ENCODE peak calls at places on chromosome 17, in nine cellular contexts. Y, K, A, B, N, Q, R, C and W are unnamed samples.

GRCh38 chr17:19482571-19482970 is 51.1 kb upstream of the SLC47A1 start:
- DNase-seq in N (no peak), K (no peak), Y (peak), A (peak), Q (no peak), B (no peak), R (peak), C (no peak), W (no peak)

GRCh38 chr17:60284709-60285108 is 107.2 kb downstream of the USP32 start:
- DNase-seq in C (no peak), A (no peak), Q (no peak), Y (no peak), K (no peak), B (no peak), N (no peak), R (no peak), W (no peak)

GRCh38 chr17:17220529-17220928 is 14.4 kb upstream of the PLD6 start:
- DNase-seq in A (no peak), Y (no peak), Q (no peak), C (no peak), R (no peak), B (no peak), N (no peak), K (no peak), W (no peak)

GRCh38 chr17:20026960-20027359 is 17.8 kb downstream of the SPECC1 start:
- DNase-seq in K (no peak), A (no peak), Y (no peak), Q (no peak), N (no peak), R (no peak), B (no peak), C (no peak), W (no peak)

GRCh38 chr17:4908301-4908700 is 5.4 kb upstream of the CHRNE start:
- DNase-seq in B (no peak), Y (no peak), A (peak), Q (peak), C (no peak), K (no peak), N (no peak), R (no peak), W (no peak)

GRCh38 chr17:13337864-13338371 is 263.8 kb downstream of the HS3ST3A1 start:
- DNase-seq in R (peak), Q (peak), B (peak), A (peak), K (peak), C (peak), N (no peak), Y (no peak), W (no peak)

GRCh38 chr17:8152981-8153549 is 861 bp upstream of the PER1 start:
- DNase-seq in C (no peak), B (no peak), Q (peak), R (no peak), N (no peak), K (peak), Y (no peak), A (no peak), W (no peak)

GRCh38 chr17:45705123-45706009 is 78.8 kb upstream of the CRHR1 start:
- DNase-seq in Y (no peak), K (no peak), Q (no peak), B (peak), C (peak), N (peak), R (no peak), A (peak), W (no peak)

GRCh38 chr17:76384222-76384986 is at the start of gene SPHK1:
- DNase-seq in Y (no peak), K (peak), R (peak), Q (peak), N (peak), A (peak), C (peak), B (peak), W (peak)

GRCh38 chr17:49277638-49278037 is 47.1 kb upstream of the PHOSPHO1 start:
- DNase-seq in B (no peak), R (no peak), Q (no peak), Y (no peak), C (no peak), A (peak), K (no peak), N (peak), W (no peak)

GRCh38 chr17:4405038-4405669 is 28.6 kb upstream of the SPNS3 start:
- DNase-seq in A (no peak), N (no peak), B (no peak), K (no peak), Y (no peak), C (no peak), R (no peak), Q (no peak), W (no peak)

GRCh38 chr17:17462048-17462824 is 14.6 kb upstream of the MED9 start:
- DNase-seq in R (no peak), A (peak), C (no peak), B (no peak), K (no peak), Q (no peak), Y (no peak), N (no peak), W (no peak)

GRCh38 chr17:60442271-60443201 is 20.2 kb downstream of the CHCT1 start:
- DNase-seq in Q (no peak), R (no peak), A (peak), K (no peak), C (no peak), B (no peak), N (no peak), Y (no peak), W (no peak)

GRCh38 chr17:3526491-3526890 is 31.1 kb downstream of the TRPV3 start:
- DNase-seq in B (no peak), Y (no peak), R (no peak), N (no peak), K (no peak), C (no peak), Q (no peak), A (no peak), W (no peak)

GRCh38 chr17:57739402-57740224 is 5.5 kb downstream of the CCDC182 start:
- DNase-seq in R (no peak), C (no peak), Q (peak), K (peak), N (no peak), B (peak), Y (no peak), A (peak), W (no peak)

GRCh38 chr17:77354721-77355455 is 214.1 kb downstream of the SEC14L1 start:
- DNase-seq in C (no peak), A (peak), N (no peak), R (peak), Q (no peak), B (peak), Y (no peak), K (no peak), W (peak)

GRCh38 chr17:44108440-44109311 is 14.8 kb downstream of the HDAC5 start:
- DNase-seq in Q (peak), A (peak), Y (no peak), C (peak), R (peak), N (peak), K (no peak), B (peak), W (peak)

GRCh38 chr17:83080641-83081560 is 1.5 kb downstream of the METRNL start:
- DNase-seq in B (no peak), A (peak), C (no peak), N (no peak), R (no peak), K (peak), Y (no peak), Q (peak), W (no peak)

GRCh38 chr17:19310151-19310550 is 52.4 kb downstream of the B9D1 start:
- DNase-seq in A (no peak), N (no peak), Q (no peak), Y (no peak), K (no peak), B (no peak), C (no peak), R (no peak), W (no peak)

GRCh38 chr17:13728751-13729150 is 127.0 kb upstream of the HS3ST3A1 start:
- DNase-seq in R (no peak), C (no peak), Q (no peak), B (no peak), K (no peak), Y (no peak), N (no peak), A (peak), W (no peak)

GRCh38 chr17:67779098-67779672 is 46.1 kb upstream of the BPTF start:
- DNase-seq in B (peak), K (peak), C (peak), R (peak), N (no peak), Q (peak), Y (peak), A (peak), W (peak)

GRCh38 chr17:75846701-75847594 is 2.7 kb upstream of the UNC13D start:
- DNase-seq in Y (no peak), K (no peak), R (no peak), B (no peak), C (no peak), Q (no peak), A (no peak), N (no peak), W (no peak)

GRCh38 chr17:18026408-18026776 is 12.6 kb downstream of the ATPAF2 start:
- DNase-seq in C (no peak), A (peak), Q (no peak), R (peak), K (peak), B (no peak), Y (no peak), N (no peak), W (no peak)

GRCh38 chr17:4394208-4395110 is 28.0 kb upstream of the UBE2G1 start:
- DNase-seq in A (peak), Q (peak), Y (no peak), B (no peak), N (no peak), C (peak), K (no peak), R (no peak), W (no peak)

GRCh38 chr17:42760652-42761581 is at the start of gene RAMP2:
- DNase-seq in N (peak), C (no peak), Q (peak), A (peak), K (peak), Y (no peak), B (no peak), R (no peak), W (no peak)

GRCh38 chr17:35879748-35880654 is at the start of gene CCL5:
- DNase-seq in K (no peak), B (no peak), N (no peak), C (no peak), R (no peak), Q (no peak), Y (no peak), A (no peak), W (no peak)

GRCh38 chr17:28597606-28598383 is 1.0 kb downstream of the SPAG5 start:
- DNase-seq in B (no peak), A (no peak), R (no peak), N (no peak), K (no peak), C (no peak), Q (no peak), Y (no peak), W (no peak)

GRCh38 chr17:28592260-28592659 is 6.6 kb downstream of the SPAG5 start:
- DNase-seq in N (peak), A (no peak), R (no peak), B (no peak), Y (no peak), K (no peak), C (no peak), Q (no peak), W (no peak)
- H3K4me3 ChIP-seq in N (no peak), A (no peak), R (no peak), B (no peak), Y (no peak), K (no peak), C (no peak), Q (no peak), W (no peak)

GRCh38 chr17:40664582-40665333 is at the start of gene KRT222:
- DNase-seq in N (no peak), Q (peak), R (no peak), C (no peak), A (peak), Y (no peak), B (no peak), K (no peak), W (no peak)
- H3K4me3 ChIP-seq in N (peak), Q (peak), R (no peak), C (no peak), A (no peak), Y (no peak), B (peak), K (no peak), W (no peak)

GRCh38 chr17:31841850-31842415 is 17.1 kb downstream of the COPRS start:
- DNase-seq in A (no peak), N (no peak), B (no peak), K (no peak), Y (no peak), C (no peak), Q (no peak), R (no peak), W (no peak)
- H3K4me3 ChIP-seq in A (no peak), N (peak), B (no peak), K (peak), Y (no peak), C (no peak), Q (no peak), R (no peak), W (no peak)

DNA sequence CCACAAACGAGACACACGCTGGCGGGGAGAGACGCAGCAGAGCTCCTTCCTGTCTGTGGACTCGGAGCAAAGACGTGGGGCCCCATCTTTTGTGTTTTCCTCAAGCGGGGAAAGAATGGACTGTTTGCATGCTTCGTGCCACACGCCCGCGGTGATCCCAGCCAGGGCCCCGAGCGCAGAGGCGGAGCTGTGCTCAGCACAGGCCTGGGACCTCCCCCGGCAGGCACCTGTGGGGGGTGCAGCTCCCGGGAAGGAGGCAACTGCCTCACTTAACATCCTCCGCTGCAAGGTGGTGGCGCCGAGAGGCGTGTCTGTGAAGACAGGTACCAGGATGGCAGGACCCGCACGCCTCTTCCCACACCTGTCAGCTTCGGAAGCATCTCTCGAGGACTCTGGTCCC is 19.2 kb downstream of the TRARG1 start:
- DNase-seq in Y (no peak), C (no peak), N (no peak), R (no peak), B (no peak), Q (peak), K (peak), A (peak), W (no peak)
- H3K4me3 ChIP-seq in Y (no peak), C (no peak), N (peak), R (no peak), B (no peak), Q (no peak), K (peak), A (no peak), W (no peak)

GRCh38 chr17:1041746-1042145 is 44.8 kb downstream of the TIMM22 start:
- DNase-seq in R (no peak), A (no peak), Y (no peak), C (no peak), Q (no peak), B (no peak), K (no peak), N (no peak), W (no peak)

GRCh38 chr17:1042486-1042885 is 45.6 kb downstream of the TIMM22 start:
- DNase-seq in C (no peak), Q (no peak), K (no peak), A (no peak), R (no peak), N (no peak), Y (no peak), B (no peak), W (no peak)

GRCh38 chr17:1040216-1040600 is 43.3 kb downstream of the TIMM22 start:
- DNase-seq in N (no peak), B (no peak), K (no peak), Q (no peak), Y (no peak), C (no peak), R (no peak), A (peak), W (no peak)

GRCh38 chr17:1045456-1045855 is 48.5 kb downstream of the TIMM22 start:
- DNase-seq in R (no peak), A (no peak), B (no peak), N (no peak), K (no peak), Q (no peak), C (no peak), Y (no peak), W (no peak)

GRCh38 chr17:1043601-1044251 is 46.8 kb downstream of the TIMM22 start:
- DNase-seq in Y (no peak), B (no peak), C (no peak), R (peak), Q (peak), A (no peak), K (no peak), N (no peak), W (no peak)
- H3K4me3 ChIP-seq in Y (no peak), B (no peak), C (no peak), R (no peak), Q (no peak), A (no peak), K (no peak), N (no peak), W (no peak)

GRCh38 chr17:40517981-40518380 is 16.6 kb upstream of the TNS4 start:
- DNase-seq in C (no peak), Y (no peak), K (no peak), Q (no peak), B (peak), A (no peak), N (no peak), R (no peak), W (no peak)
- H3K4me3 ChIP-seq in C (no peak), Y (no peak), K (peak), Q (no peak), B (no peak), A (no peak), N (no peak), R (no peak), W (no peak)

GRCh38 chr17:80454557-80455327 is 21.7 kb downstream of the NPTX1 start:
- DNase-seq in N (peak), Q (peak), A (peak), B (peak), Y (peak), K (peak), R (peak), C (peak), W (peak)

GRCh38 chr17:80455328-80455710 is 21.1 kb downstream of the NPTX1 start:
- DNase-seq in B (no peak), R (peak), Y (peak), Q (peak), C (no peak), K (no peak), N (peak), A (no peak), W (no peak)

GRCh38 chr17:80453980-80454556 is 22.3 kb downstream of the NPTX1 start:
- DNase-seq in R (no peak), K (no peak), C (no peak), N (no peak), A (no peak), Q (no peak), B (no peak), Y (no peak), W (no peak)

GRCh38 chr17:80452173-80452915 is 24.1 kb downstream of the NPTX1 start:
- DNase-seq in K (no peak), A (peak), N (no peak), R (no peak), Q (no peak), C (no peak), Y (no peak), B (no peak), W (no peak)

GRCh38 chr17:80453126-80453979 is 23.1 kb downstream of the NPTX1 start:
- DNase-seq in N (no peak), B (no peak), Y (no peak), Q (no peak), K (no peak), R (no peak), A (peak), C (no peak), W (no peak)
- H3K4me3 ChIP-seq in N (peak), B (peak), Y (peak), Q (peak), K (no peak), R (no peak), A (peak), C (no peak), W (no peak)